ENCODE peak calls at places on chromosomes 11 and 22, in four cellular contexts. One of them, this sample, is unnamed.

GRCh38 chr22:30314918-30315317 is 11.8 kb downstream of the TBC1D10A start:
- DNase-seq in psoas muscle: no peak
- DNase-seq in fibroblast of lung: no peak
- DNase-seq in epithelial cell of proximal tubule: no peak
- DNase-seq in this sample: no peak

GRCh38 chr11:70490723-70491558 is 92.6 kb downstream of the CTTN start:
- DNase-seq in psoas muscle: no peak
- DNase-seq in fibroblast of lung: no peak
- DNase-seq in epithelial cell of proximal tubule: no peak
- DNase-seq in this sample: no peak

GRCh38 chr22:44550666-44551491 is 52.8 kb upstream of the RTL6 start:
- DNase-seq in psoas muscle: peak
- DNase-seq in fibroblast of lung: peak
- DNase-seq in epithelial cell of proximal tubule: peak
- DNase-seq in this sample: no peak

GRCh38 chr11:45658292-45658991 is 7.0 kb downstream of the CHST1 start:
- DNase-seq in psoas muscle: peak
- DNase-seq in fibroblast of lung: peak
- DNase-seq in epithelial cell of proximal tubule: no peak
- DNase-seq in this sample: peak

GRCh38 chr22:29310065-29310862 is 3.8 kb downstream of the GAS2L1 start:
- DNase-seq in psoas muscle: no peak
- DNase-seq in fibroblast of lung: no peak
- DNase-seq in epithelial cell of proximal tubule: no peak
- DNase-seq in this sample: no peak

GRCh38 chr11:80136991-80137390 is 696.2 kb upstream of the TENM4 start:
- DNase-seq in psoas muscle: no peak
- DNase-seq in fibroblast of lung: no peak
- DNase-seq in epithelial cell of proximal tubule: peak
- DNase-seq in this sample: no peak

GRCh38 chr11:62925308-62925707 is 4.1 kb upstream of the CHRM1 start:
- DNase-seq in psoas muscle: no peak
- DNase-seq in fibroblast of lung: no peak
- DNase-seq in epithelial cell of proximal tubule: no peak
- DNase-seq in this sample: no peak

GRCh38 chr11:106281455-106282173 is 204.2 kb downstream of the AASDHPPT start:
- DNase-seq in psoas muscle: no peak
- DNase-seq in fibroblast of lung: peak
- DNase-seq in epithelial cell of proximal tubule: peak
- DNase-seq in this sample: no peak

GRCh38 chr11:2133481-2134021 is 5.6 kb downstream of the IGF2 start:
- DNase-seq in psoas muscle: no peak
- DNase-seq in fibroblast of lung: no peak
- DNase-seq in epithelial cell of proximal tubule: no peak
- DNase-seq in this sample: no peak

This sample was measured in tibial artery.